ENCODE peak calls at places on chromosome 13, in eight cellular contexts. C is epithelial cell of esophagus; Y is mammary epithelial cell; U is NCI-H1092; Q is fibroblast of mammary gland; S is stimulated activated CD8-positive, alpha-beta memory T cell treated with anti-CD3 and anti-CD28 coated beads, Interleukin-15, amount 100 ng/mL, for 4 hours; T is T follicular helper cell; M is cardiac fibroblast. L is an unnamed sample.

GRCh38 chr13:113186061-113186900 is 22.2 kb downstream of the PCID2 start:
- DNase-seq in U (no peak), T (no peak), S (no peak), C (no peak), M (no peak), Y (no peak), Q (peak), L (no peak)

GRCh38 chr13:56886398-56886797 is 254.3 kb upstream of the PRR20A start:
- DNase-seq in Q (no peak), U (peak), Y (no peak), T (no peak), M (no peak), S (no peak), C (no peak), L (no peak)

GRCh38 chr13:24670927-24671326 is 9.3 kb upstream of the ATP12A start:
- DNase-seq in M (peak), Q (no peak), C (no peak), U (no peak), S (no peak), Y (no peak), T (no peak), L (peak)

GRCh38 chr13:113322890-113323651 is 26.0 kb downstream of the LAMP1 start:
- DNase-seq in U (no peak), Y (no peak), C (no peak), Q (no peak), T (no peak), S (no peak), M (no peak), L (no peak)

GRCh38 chr13:29472317-29472961 is 123.0 kb downstream of the SLC7A1 start:
- DNase-seq in U (no peak), T (peak), Q (peak), M (peak), C (peak), Y (peak), S (no peak), L (peak)

GRCh38 chr13:73018336-73018735 is 40.5 kb upstream of the KLF5 start:
- DNase-seq in M (peak), Y (no peak), C (no peak), T (no peak), Q (no peak), U (no peak), S (no peak), L (no peak)

GRCh38 chr13:30401347-30401746 is 20.9 kb upstream of the UBE2L5 start:
- DNase-seq in T (no peak), Q (no peak), M (no peak), C (no peak), U (no peak), Y (no peak), S (no peak), L (no peak)

GRCh38 chr13:97125810-97126738 is 96.1 kb upstream of the MBNL2 start:
- DNase-seq in M (peak), C (peak), S (no peak), Q (peak), T (no peak), Y (peak), U (no peak), L (peak)

GRCh38 chr13:110409581-110409992 is 102.5 kb downstream of the COL4A2 start:
- DNase-seq in T (no peak), M (peak), C (peak), Q (peak), U (no peak), S (no peak), Y (peak), L (peak)

GRCh38 chr13:38951525-38952313 is 38.9 kb downstream of the STOML3 start:
- DNase-seq in U (no peak), Q (no peak), T (no peak), C (peak), Y (no peak), M (peak), S (no peak), L (no peak)

GRCh38 chr13:112722433-112723250 is 32.8 kb downstream of the ATP11A start:
- DNase-seq in C (peak), S (no peak), M (peak), Y (peak), Q (peak), U (no peak), T (no peak), L (peak)

GRCh38 chr13:30600470-30600869 is 17.2 kb upstream of the USPL1 start:
- DNase-seq in T (no peak), C (no peak), Q (peak), S (no peak), Y (no peak), M (peak), U (no peak), L (no peak)

GRCh38 chr13:102999498-102999897 is 66.7 kb downstream of the SLC10A2 start:
- DNase-seq in S (no peak), U (no peak), Y (no peak), Q (no peak), T (no peak), M (no peak), C (no peak), L (no peak)

GRCh38 chr13:29810145-29810742 is 40.2 kb downstream of the UBL3 start:
- DNase-seq in M (no peak), Y (no peak), U (no peak), T (no peak), Q (no peak), S (no peak), C (no peak), L (no peak)

GRCh38 chr13:94192576-94192975 is 286.9 kb downstream of the DCT start:
- DNase-seq in S (no peak), M (peak), Q (peak), T (no peak), C (peak), Y (peak), U (peak), L (peak)

GRCh38 chr13:103255587-103256301 is 189.5 kb upstream of the SLC10A2 start:
- DNase-seq in Q (no peak), U (no peak), C (peak), Y (no peak), T (no peak), S (no peak), M (no peak), L (no peak)

GRCh38 chr13:112350300-112350699 is 25.9 kb upstream of the SPACA7 start:
- DNase-seq in U (no peak), S (no peak), T (no peak), Y (no peak), M (no peak), C (no peak), Q (no peak), L (no peak)

GRCh38 chr13:113090415-113090770 is 15.2 kb upstream of the F7 start:
- DNase-seq in T (no peak), Y (no peak), Q (no peak), M (no peak), C (no peak), U (no peak), S (no peak), L (no peak)

GRCh38 chr13:21034602-21035190 is 26.7 kb downstream of the LATS2 start:
- DNase-seq in C (no peak), Q (peak), U (no peak), S (no peak), Y (no peak), T (no peak), M (peak), L (no peak)

GRCh38 chr13:56039992-56040391 is 1100.7 kb upstream of the PRR20A start:
- DNase-seq in T (no peak), S (no peak), Q (no peak), Y (no peak), M (no peak), C (no peak), U (no peak), L (no peak)

GRCh38 chr13:44351505-44351854 is 22.1 kb upstream of the SERP2 start:
- DNase-seq in M (no peak), Y (no peak), C (no peak), T (no peak), S (no peak), Q (no peak), U (no peak), L (no peak)

GRCh38 chr13:110617326-110618072 is 2.2 kb downstream of the NAXD start:
- DNase-seq in U (no peak), S (no peak), T (no peak), C (peak), M (peak), Q (peak), Y (peak), L (peak)

L was measured in H4.